ENCODE peak calls at places on chromosomes 13 and 19, in ten cellular contexts. N is left ventricle myocardium superior; D is BJ; U is neuronal stem cell; K is GM13976; V is stimulated activated CD8-positive, alpha-beta memory T cell treated with anti-CD3 and anti-CD28 coated beads, Interleukin-7, amount 100 ng/mL, for 1 hour; H is ELR; X is GM12878; W is COR-L47; P is lower leg skin. E is an unnamed sample.

GRCh38 chr19:51097166-51097736 is 11.0 kb downstream of the CTU1 start:
- DNase-seq in N (peak), D (no peak), U (peak), K (peak), V (no peak), H (peak), X (no peak), W (peak), P (no peak), E (peak)

GRCh38 chr13:65597839-65598818 is 1632.0 kb downstream of the PCDH9 start:
- DNase-seq in N (no peak), D (peak), U (no peak), K (no peak), V (no peak), H (peak), X (no peak), W (no peak), P (no peak), E (no peak)

GRCh38 chr13:76148926-76149325 is 512.8 kb downstream of the LMO7 start:
- DNase-seq in N (no peak), D (peak), U (no peak), K (no peak), V (no peak), H (peak), X (no peak), W (no peak), P (no peak), E (no peak)

GRCh38 chr19:44552324-44552723 is 22.8 kb upstream of the CEACAM20 start:
- DNase-seq in N (no peak), D (no peak), U (no peak), K (peak), V (no peak), H (peak), X (no peak), W (no peak), P (no peak), E (no peak)

GRCh38 chr13:30051531-30052060 is 201.2 kb upstream of the UBL3 start:
- DNase-seq in N (no peak), D (no peak), U (no peak), K (no peak), V (no peak), H (no peak), X (no peak), W (no peak), P (no peak), E (no peak)

GRCh38 chr19:14770944-14771839 is 7.2 kb downstream of the ADGRE2 start:
- DNase-seq in N (no peak), D (no peak), U (no peak), K (no peak), V (no peak), H (no peak), X (no peak), W (no peak), P (peak), E (no peak)

GRCh38 chr19:7228935-7229541 is 65.2 kb downstream of the INSR start:
- DNase-seq in N (no peak), D (no peak), U (no peak), K (no peak), V (no peak), H (no peak), X (no peak), W (no peak), P (no peak), E (no peak)

GRCh38 chr13:103698000-103698399 is 631.8 kb upstream of the SLC10A2 start:
- DNase-seq in N (no peak), D (no peak), U (no peak), K (no peak), V (no peak), H (no peak), X (no peak), W (no peak), P (no peak), E (no peak)

GRCh38 chr19:3061214-3062161 is 807 bp downstream of the TLE5 start:
- DNase-seq in N (peak), D (no peak), U (no peak), K (peak), V (peak), H (peak), X (no peak), W (peak), P (peak), E (no peak)

GRCh38 chr19:49432141-49433073 is 7.2 kb downstream of the GFY start:
- DNase-seq in N (no peak), D (no peak), U (no peak), K (peak), V (no peak), H (no peak), X (no peak), W (no peak), P (no peak), E (no peak)

GRCh38 chr13:113995051-113995601 is 21.2 kb upstream of the C13orf46 start:
- DNase-seq in N (peak), D (no peak), U (no peak), K (no peak), V (no peak), H (no peak), X (no peak), W (no peak), P (no peak), E (no peak)

GRCh38 chr19:42219812-42220750 is at the start of gene ZNF526:
- DNase-seq in N (peak), D (peak), U (peak), K (peak), V (peak), H (peak), X (peak), W (peak), P (peak), E (peak)

GRCh38 chr13:53782400-53783030 is 753.9 kb downstream of the OLFM4 start:
- DNase-seq in N (no peak), D (no peak), U (peak), K (peak), V (no peak), H (peak), X (peak), W (peak), P (no peak), E (peak)

GRCh38 chr19:34353546-34353945 is 11.4 kb upstream of the GPI start:
- DNase-seq in N (no peak), D (no peak), U (no peak), K (no peak), V (no peak), H (no peak), X (no peak), W (no peak), P (no peak), E (no peak)

GRCh38 chr19:13089139-13089856 is 13.4 kb downstream of the LYL1 start:
- DNase-seq in N (no peak), D (no peak), U (no peak), K (no peak), V (no peak), H (peak), X (no peak), W (no peak), P (no peak), E (no peak)

GRCh38 chr19:11963566-11964355 is 1.1 kb upstream of the ZNF763 start:
- DNase-seq in N (peak), D (no peak), U (peak), K (peak), V (peak), H (peak), X (peak), W (peak), P (peak), E (no peak)

GRCh38 chr19:16197188-16197621 is 506 bp upstream of the AP1M1 start:
- DNase-seq in N (no peak), D (peak), U (no peak), K (peak), V (no peak), H (peak), X (no peak), W (no peak), P (no peak), E (no peak)

GRCh38 chr13:66138172-66138811 is 1091.8 kb downstream of the PCDH9 start:
- DNase-seq in N (no peak), D (no peak), U (no peak), K (no peak), V (no peak), H (no peak), X (peak), W (no peak), P (no peak), E (no peak)

GRCh38 chr19:50741179-50741933 is 18.2 kb downstream of the CLEC11A start:
- DNase-seq in N (no peak), D (no peak), U (no peak), K (no peak), V (no peak), H (no peak), X (no peak), W (no peak), P (no peak), E (no peak)

GRCh38 chr13:25927966-25928365 is 123.8 kb downstream of the SHISA2 start:
- DNase-seq in N (no peak), D (no peak), U (no peak), K (no peak), V (no peak), H (no peak), X (no peak), W (no peak), P (no peak), E (no peak)

GRCh38 chr19:12139309-12139708 is 841 bp downstream of the ZNF20 start:
- DNase-seq in N (no peak), D (no peak), U (no peak), K (no peak), V (no peak), H (peak), X (no peak), W (no peak), P (peak), E (no peak)

GRCh38 chr19:11338569-11339253 is 746 bp downstream of the RAB3D start:
- DNase-seq in N (no peak), D (no peak), U (no peak), K (no peak), V (no peak), H (no peak), X (no peak), W (no peak), P (no peak), E (no peak)

E was measured in GM12864.